ENCODE peak calls at places on chromosomes 2 and 18, in nine cellular contexts. F, U, R, A, S, W, T, X and M are unnamed samples.
A peak's percentile ranks its signal among the peaks of the same experiment; 100 is the strongest.

GRCh38 chr2:98901291-98901690 is 34.7 kb downstream of the CRACDL start:
- DNase-seq in U (no peak), T (no peak), W (no peak), A (no peak), S (no peak), F (no peak), X (no peak), R (no peak), M (no peak)

GRCh38 chr2:150787353-150788098 is 300.1 kb upstream of the RND3 start:
- DNase-seq in R (no peak), A (no peak), U (no peak), X (no peak), W (no peak), T (no peak), S (no peak), F (no peak), M (peak; percentile 13)

GRCh38 chr18:51559902-51560287 is 362.4 kb upstream of the MEX3C start:
- DNase-seq in A (no peak), W (no peak), F (no peak), S (no peak), X (no peak), T (no peak), U (no peak), R (no peak), M (no peak)

GRCh38 chr18:40066368-40066767 is 1888.7 kb upstream of the PIK3C3 start:
- DNase-seq in S (no peak), T (no peak), U (no peak), R (no peak), F (no peak), A (no peak), W (no peak), X (no peak), M (no peak)

GRCh38 chr2:147204102-147204501 is 640.7 kb upstream of the ACVR2A start:
- DNase-seq in S (no peak), X (peak; percentile 85), W (no peak), F (no peak), U (no peak), R (no peak), A (no peak), T (no peak), M (no peak)

GRCh38 chr18:63191413-63191812 is 128.2 kb downstream of the BCL2 start:
- DNase-seq in X (no peak), S (no peak), W (no peak), A (no peak), R (no peak), U (no peak), T (no peak), F (no peak), M (no peak)

GRCh38 chr2:48233005-48233404 is 296.9 kb upstream of the STON1 start:
- DNase-seq in T (no peak), U (no peak), A (no peak), F (no peak), W (no peak), X (no peak), R (no peak), S (no peak), M (no peak)

GRCh38 chr18:78782951-78783563 is 196.6 kb upstream of the SALL3 start:
- DNase-seq in U (no peak), F (no peak), W (no peak), X (no peak), R (no peak), A (no peak), S (no peak), T (no peak), M (no peak)

GRCh38 chr2:163595033-163595432 is 140.8 kb downstream of the FIGN start:
- DNase-seq in U (no peak), W (no peak), A (no peak), F (no peak), X (peak; percentile 17), T (no peak), R (no peak), S (no peak), M (no peak)

GRCh38 chr18:58054041-58054733 is 10.2 kb downstream of the NEDD4L start:
- DNase-seq in F (peak; percentile 51), T (peak; percentile 29), R (no peak), W (no peak), U (no peak), S (peak; percentile 72), A (no peak), X (peak; percentile 43), M (peak; percentile 24)

GRCh38 chr2:218343591-218343990 is 13.1 kb upstream of the CATIP start:
- DNase-seq in U (no peak), W (no peak), R (no peak), A (no peak), X (peak; percentile 80), F (no peak), S (no peak), T (no peak), M (no peak)

GRCh38 chr2:217142649-217143266 is 282.9 kb upstream of the TNP1 start:
- DNase-seq in S (peak; percentile 75), U (peak; percentile 46), F (peak; percentile 51), T (peak; percentile 41), A (no peak), X (peak; percentile 26), W (no peak), R (peak; percentile 17), M (peak; percentile 29)

GRCh38 chr2:142875642-142876041 is 1.8 kb upstream of the KYNU start:
- DNase-seq in U (no peak), F (no peak), W (no peak), T (no peak), S (no peak), R (no peak), X (peak; percentile 10), A (no peak), M (no peak)

GRCh38 chr2:142877265-142877756 is at the start of gene KYNU:
- DNase-seq in F (no peak), W (no peak), S (no peak), U (no peak), R (no peak), T (no peak), A (no peak), X (peak; percentile 13), M (peak; percentile 16)

GRCh38 chr2:142878061-142878741 is 737 bp downstream of the KYNU start:
- DNase-seq in S (no peak), X (no peak), T (no peak), R (no peak), U (no peak), A (no peak), W (no peak), F (no peak), M (no peak)

GRCh38 chr2:142875010-142875409 is 2.5 kb upstream of the KYNU start:
- DNase-seq in U (no peak), W (no peak), A (no peak), R (no peak), T (no peak), S (no peak), F (no peak), X (peak; percentile 2), M (no peak)

DNA sequence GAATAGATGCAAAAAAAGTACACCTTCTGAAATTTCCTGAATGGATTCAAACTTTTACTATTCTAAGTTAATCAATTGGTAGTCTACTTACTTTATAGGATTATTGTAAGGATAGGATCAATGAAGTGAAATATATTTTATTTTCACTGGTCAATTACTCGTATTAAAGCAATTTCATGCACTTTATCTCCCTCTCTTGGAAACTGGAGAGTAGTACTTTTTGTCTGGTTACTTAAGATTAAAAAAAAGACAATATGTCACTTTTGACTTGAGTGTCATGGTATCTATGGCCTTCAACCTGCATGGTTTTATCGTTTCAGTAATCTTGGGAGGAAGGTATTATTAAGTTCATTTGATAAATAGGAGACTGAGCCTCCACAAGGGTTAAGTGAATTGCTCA is 1.0 kb upstream of the KYNU start:
- DNase-seq in T (no peak), S (no peak), F (no peak), A (no peak), U (peak; percentile 35), W (no peak), R (no peak), X (peak; percentile 22), M (no peak)
- H3K4me2 ChIP-seq in T (no peak overlapping the region), S (no peak overlapping the region), F (no peak overlapping the region), A (no peak overlapping the region), U (no peak overlapping the region), W (peak overlapping the region; percentile 94), R (no peak overlapping the region), X (no peak overlapping the region), M (no peak overlapping the region)

GRCh38 chr2:186695081-186695756 is 1.4 kb downstream of the FAM171B start:
- DNase-seq in S (no peak), U (peak; percentile 61), T (no peak), A (no peak), F (no peak), R (peak; percentile 44), X (peak; percentile 86), W (no peak), M (no peak)

GRCh38 chr2:186696337-186696736 is 2.5 kb downstream of the FAM171B start:
- DNase-seq in W (no peak), U (no peak), F (no peak), R (no peak), S (no peak), T (no peak), X (no peak), A (no peak), M (no peak)

GRCh38 chr2:186699742-186700141 is 5.9 kb downstream of the FAM171B start:
- DNase-seq in S (no peak), X (no peak), F (no peak), A (no peak), U (no peak), R (no peak), T (no peak), W (no peak), M (no peak)

GRCh38 chr2:186696804-186697203 is 2.9 kb downstream of the FAM171B start:
- DNase-seq in R (no peak), A (no peak), U (no peak), X (no peak), S (no peak), T (no peak), W (no peak), F (no peak), M (no peak)

GRCh38 chr2:186697536-186697935 is 3.7 kb downstream of the FAM171B start:
- DNase-seq in S (no peak), A (no peak), T (no peak), R (no peak), W (no peak), U (peak; percentile 22), X (peak; percentile 57), F (no peak), M (no peak)
- H3K27ac ChIP-seq in S (no peak overlapping the region), A (no peak overlapping the region), T (no peak overlapping the region), R (no peak overlapping the region), W (no peak overlapping the region), U (no peak overlapping the region), X (no peak overlapping the region), F (no peak overlapping the region), M (no peak overlapping the region)

GRCh38 chr2:233233618-233234230 is 17.7 kb upstream of the ATG16L1 start:
- DNase-seq in F (no peak), S (no peak), X (no peak), U (no peak), R (no peak), T (no peak), A (no peak), W (no peak), M (no peak)
- H3K4me2 ChIP-seq in F (no peak overlapping the region), S (no peak overlapping the region), X (no peak overlapping the region), U (no peak overlapping the region), R (no peak overlapping the region), T (no peak overlapping the region), A (no peak overlapping the region), W (no peak overlapping the region), M (no peak overlapping the region)

DNA sequence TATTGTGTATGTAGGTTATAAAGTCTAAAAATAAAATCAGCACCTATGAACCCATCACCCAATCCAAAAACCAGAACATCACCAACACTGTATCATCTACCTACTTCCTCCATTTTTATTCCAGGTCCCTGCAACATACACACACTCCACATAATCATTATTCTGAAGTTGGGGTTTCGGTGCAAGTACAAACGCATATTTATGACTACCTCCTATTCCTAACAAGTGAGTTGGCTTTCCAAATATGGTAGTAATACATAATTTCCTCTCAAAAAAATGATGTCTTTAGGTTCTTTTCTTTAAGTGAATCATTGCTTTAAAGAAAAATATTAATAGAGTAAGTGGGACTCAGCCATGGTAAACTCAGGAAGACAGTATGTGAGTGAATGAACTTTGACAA is 3.3 kb downstream of the ACVR1 start:
- DNase-seq in T (no peak), F (no peak), A (no peak), R (no peak), S (no peak), W (no peak), X (no peak), U (no peak), M (no peak)
- H3K27ac ChIP-seq in T (no peak overlapping the region), F (no peak overlapping the region), A (no peak overlapping the region), R (no peak overlapping the region), S (no peak overlapping the region), W (no peak overlapping the region), X (no peak overlapping the region), U (no peak overlapping the region), M (no peak overlapping the region)